ENCODE peak calls at places on chromosomes 6 and 20, in four cellular contexts. One of them, this sample, is unnamed.

GRCh38 chr6:45566882-45567281 is 189.1 kb upstream of the SUPT3H start:
- DNase-seq in adrenal gland: no peak
- DNase-seq in Panc1: no peak
- DNase-seq in brain microvascular endothelial cell: no peak
- DNase-seq in this sample: peak

GRCh38 chr6:109187399-109188114 is 92.2 kb downstream of the CEP57L1 start:
- DNase-seq in adrenal gland: peak
- DNase-seq in brain microvascular endothelial cell: no peak
- DNase-seq in Panc1: peak
- DNase-seq in this sample: no peak

GRCh38 chr20:54064939-54065338 is 5.5 kb downstream of the BCAS1 start:
- DNase-seq in brain microvascular endothelial cell: no peak
- DNase-seq in adrenal gland: no peak
- DNase-seq in Panc1: no peak
- DNase-seq in this sample: no peak

GRCh38 chr20:46152824-46153586 is 34.9 kb downstream of the CD40 start:
- DNase-seq in Panc1: no peak
- DNase-seq in adrenal gland: no peak
- DNase-seq in brain microvascular endothelial cell: no peak
- DNase-seq in this sample: no peak

GRCh38 chr6:89411269-89412070 is 603 bp downstream of the RRAGD start:
- DNase-seq in Panc1: no peak
- DNase-seq in adrenal gland: peak
- DNase-seq in brain microvascular endothelial cell: no peak
- DNase-seq in this sample: no peak

GRCh38 chr6:138160329-138161117 is 1.2 kb upstream of the ARFGEF3 start:
- DNase-seq in brain microvascular endothelial cell: no peak
- DNase-seq in Panc1: no peak
- DNase-seq in adrenal gland: no peak
- DNase-seq in this sample: no peak

GRCh38 chr6:68876792-68877493 is 241.9 kb downstream of the ADGRB3 start:
- DNase-seq in brain microvascular endothelial cell: no peak
- DNase-seq in adrenal gland: no peak
- DNase-seq in Panc1: no peak
- DNase-seq in this sample: no peak

GRCh38 chr6:89372506-89372901 is 20.0 kb upstream of the UBE2J1 start:
- DNase-seq in Panc1: no peak
- DNase-seq in brain microvascular endothelial cell: no peak
- DNase-seq in adrenal gland: no peak
- DNase-seq in this sample: no peak

GRCh38 chr20:31920275-31920855 is 31.5 kb downstream of the PDRG1 start:
- DNase-seq in Panc1: no peak
- DNase-seq in adrenal gland: no peak
- DNase-seq in brain microvascular endothelial cell: no peak
- DNase-seq in this sample: no peak

GRCh38 chr6:144413418-144413817 is 128.3 kb downstream of the UTRN start:
- DNase-seq in Panc1: peak
- DNase-seq in adrenal gland: no peak
- DNase-seq in brain microvascular endothelial cell: peak
- DNase-seq in this sample: no peak

GRCh38 chr6:66605971-66606370 is 898.9 kb upstream of the EYS start:
- DNase-seq in Panc1: no peak
- DNase-seq in brain microvascular endothelial cell: no peak
- DNase-seq in adrenal gland: no peak
- DNase-seq in this sample: no peak

GRCh38 chr6:7440476-7440875 is 50.9 kb downstream of the RIOK1 start:
- DNase-seq in Panc1: no peak
- DNase-seq in adrenal gland: no peak
- DNase-seq in brain microvascular endothelial cell: peak
- DNase-seq in this sample: no peak
- H3K4me3 ChIP-seq in Panc1: no peak
- H3K4me3 ChIP-seq in adrenal gland: no peak
- H3K4me3 ChIP-seq in brain microvascular endothelial cell: no peak
- H3K4me3 ChIP-seq in this sample: no peak

DNA sequence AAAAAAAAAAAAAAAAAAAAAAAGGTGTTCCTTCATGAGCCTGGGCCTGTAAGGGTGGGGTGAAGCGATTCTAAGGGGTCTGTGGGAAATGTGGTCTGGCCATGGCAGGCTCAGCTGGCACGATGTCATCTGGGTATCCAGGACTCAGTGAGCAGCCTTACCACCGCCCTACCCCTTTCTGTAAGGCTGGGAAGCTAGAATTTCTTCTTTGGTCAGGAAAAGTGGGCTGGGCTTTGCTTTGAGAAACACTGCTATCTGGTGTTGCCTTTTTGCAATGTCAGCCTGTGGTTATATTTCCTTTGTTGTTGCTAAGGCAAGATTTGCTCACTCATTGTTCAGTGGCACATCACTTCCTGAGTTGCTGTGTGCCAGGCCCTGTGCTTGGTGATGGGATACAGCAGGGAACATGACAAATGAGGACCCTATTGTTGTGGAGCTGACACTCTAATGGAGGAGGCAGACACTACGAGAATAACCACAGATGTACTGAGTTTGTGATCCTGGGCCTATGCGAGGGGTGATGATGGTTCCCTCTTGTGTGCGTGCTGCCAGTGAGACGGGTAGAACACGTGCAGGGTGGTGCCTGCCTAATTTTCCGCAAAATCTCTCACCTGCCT is 45.9 kb upstream of the ZNFX1 start:
- DNase-seq in Panc1: no peak
- DNase-seq in adrenal gland: peak
- DNase-seq in brain microvascular endothelial cell: peak
- DNase-seq in this sample: no peak
- TF ChIP-seq CTCF in Panc1: peak
- TF ChIP-seq CTCF in adrenal gland: no peak
- TF ChIP-seq CTCF in brain microvascular endothelial cell: peak
- TF ChIP-seq CTCF in this sample: peak

GRCh38 chr20:48823476-48823875 is 4.3 kb downstream of the PREX1 start:
- DNase-seq in brain microvascular endothelial cell: no peak
- DNase-seq in adrenal gland: no peak
- DNase-seq in Panc1: no peak
- DNase-seq in this sample: no peak

GRCh38 chr20:48826064-48826463 is 1.7 kb downstream of the PREX1 start:
- DNase-seq in adrenal gland: no peak
- DNase-seq in Panc1: no peak
- DNase-seq in brain microvascular endothelial cell: no peak
- DNase-seq in this sample: no peak

GRCh38 chr20:48823960-48824497 is 3.8 kb downstream of the PREX1 start:
- DNase-seq in Panc1: no peak
- DNase-seq in adrenal gland: no peak
- DNase-seq in brain microvascular endothelial cell: peak
- DNase-seq in this sample: no peak

GRCh38 chr20:48825551-48825885 is 2.3 kb downstream of the PREX1 start:
- DNase-seq in brain microvascular endothelial cell: no peak
- DNase-seq in adrenal gland: no peak
- DNase-seq in Panc1: no peak
- DNase-seq in this sample: no peak

GRCh38 chr20:48824830-48825550 is 2.8 kb downstream of the PREX1 start:
- DNase-seq in Panc1: no peak
- DNase-seq in brain microvascular endothelial cell: no peak
- DNase-seq in adrenal gland: no peak
- DNase-seq in this sample: no peak
- H3K4me3 ChIP-seq in Panc1: peak
- H3K4me3 ChIP-seq in brain microvascular endothelial cell: no peak
- H3K4me3 ChIP-seq in adrenal gland: no peak
- H3K4me3 ChIP-seq in this sample: no peak

GRCh38 chr20:43241057-43241702 is 51.5 kb upstream of the PTPRT start:
- DNase-seq in Panc1: no peak
- DNase-seq in adrenal gland: no peak
- DNase-seq in brain microvascular endothelial cell: no peak
- DNase-seq in this sample: no peak

GRCh38 chr20:43248341-43248740 is 58.6 kb upstream of the PTPRT start:
- DNase-seq in brain microvascular endothelial cell: no peak
- DNase-seq in Panc1: no peak
- DNase-seq in adrenal gland: no peak
- DNase-seq in this sample: no peak

GRCh38 chr20:43247361-43247760 is 57.7 kb upstream of the PTPRT start:
- DNase-seq in brain microvascular endothelial cell: no peak
- DNase-seq in adrenal gland: no peak
- DNase-seq in Panc1: no peak
- DNase-seq in this sample: no peak

GRCh38 chr20:43244647-43245046 is 54.9 kb upstream of the PTPRT start:
- DNase-seq in brain microvascular endothelial cell: no peak
- DNase-seq in Panc1: no peak
- DNase-seq in adrenal gland: no peak
- DNase-seq in this sample: no peak

DNA sequence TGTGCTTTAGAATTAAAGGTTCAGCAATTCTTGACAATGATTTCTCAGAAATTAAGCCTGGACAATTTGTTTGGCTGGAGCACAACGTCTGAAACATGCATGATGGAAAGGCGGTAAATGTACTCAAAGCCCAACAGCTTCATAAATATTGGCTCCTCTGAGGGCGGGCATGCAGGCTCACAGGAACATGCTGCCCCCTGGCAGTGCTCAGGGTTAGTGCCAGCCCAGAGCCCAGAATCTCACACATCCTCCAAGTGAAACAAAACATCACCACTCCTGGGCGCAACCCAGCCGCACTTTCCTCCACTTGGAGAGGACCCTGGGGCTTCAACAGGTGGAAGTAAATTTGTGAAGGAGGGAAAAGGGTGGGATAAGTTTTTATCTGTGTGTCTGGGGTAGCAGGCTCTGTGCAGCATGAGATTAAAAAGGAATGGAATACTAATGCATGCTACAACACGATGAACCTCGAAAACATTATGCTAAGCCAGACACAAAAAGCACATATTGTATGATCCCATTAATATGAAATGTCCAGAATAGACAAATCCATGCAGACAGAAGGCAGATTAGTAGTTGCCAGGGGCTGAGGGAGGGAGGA is 54.1 kb upstream of the PTPRT start:
- DNase-seq in adrenal gland: no peak
- DNase-seq in Panc1: no peak
- DNase-seq in brain microvascular endothelial cell: no peak
- DNase-seq in this sample: no peak
- TF ChIP-seq CTCF in adrenal gland: no peak
- TF ChIP-seq CTCF in Panc1: peak
- TF ChIP-seq CTCF in brain microvascular endothelial cell: no peak
- TF ChIP-seq CTCF in this sample: peak

GRCh38 chr20:9093203-9093962 is 24.5 kb downstream of the PLCB4 start:
- DNase-seq in Panc1: no peak
- DNase-seq in adrenal gland: no peak
- DNase-seq in brain microvascular endothelial cell: no peak
- DNase-seq in this sample: no peak
- H3K4me3 ChIP-seq in Panc1: no peak
- H3K4me3 ChIP-seq in adrenal gland: no peak
- H3K4me3 ChIP-seq in brain microvascular endothelial cell: no peak
- H3K4me3 ChIP-seq in this sample: no peak

GRCh38 chr20:57787151-57787968 is 77.5 kb upstream of the PMEPA1 start:
- DNase-seq in adrenal gland: no peak
- DNase-seq in Panc1: no peak
- DNase-seq in brain microvascular endothelial cell: no peak
- DNase-seq in this sample: no peak

GRCh38 chr20:57786304-57786942 is 76.6 kb upstream of the PMEPA1 start:
- DNase-seq in brain microvascular endothelial cell: no peak
- DNase-seq in Panc1: no peak
- DNase-seq in adrenal gland: no peak
- DNase-seq in this sample: no peak

GRCh38 chr20:57783956-57784837 is 74.4 kb upstream of the PMEPA1 start:
- DNase-seq in Panc1: no peak
- DNase-seq in brain microvascular endothelial cell: no peak
- DNase-seq in adrenal gland: no peak
- DNase-seq in this sample: no peak

GRCh38 chr20:57785061-57785460 is 75.2 kb upstream of the PMEPA1 start:
- DNase-seq in adrenal gland: no peak
- DNase-seq in Panc1: no peak
- DNase-seq in brain microvascular endothelial cell: no peak
- DNase-seq in this sample: no peak

DNA sequence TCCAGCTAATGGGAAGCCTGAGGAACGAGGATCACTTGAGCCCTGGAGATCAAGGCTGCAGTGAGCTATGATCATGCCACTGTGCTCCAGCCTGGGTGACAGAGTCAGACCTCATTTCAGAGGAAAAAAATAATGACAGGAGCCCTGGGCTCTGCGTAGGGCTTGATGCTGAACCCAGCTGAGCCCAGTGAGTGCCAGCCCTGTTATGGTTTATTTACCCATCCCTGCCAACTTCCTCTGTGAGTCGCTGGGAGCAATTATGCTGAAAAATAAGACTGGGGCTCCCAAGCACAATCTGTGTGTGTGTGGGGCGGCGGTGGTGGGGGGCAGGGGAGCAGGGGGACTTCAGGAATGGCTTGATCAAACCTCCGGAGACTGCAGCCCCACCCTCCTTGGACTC is 75.9 kb upstream of the PMEPA1 start:
- DNase-seq in brain microvascular endothelial cell: no peak
- DNase-seq in Panc1: no peak
- DNase-seq in adrenal gland: no peak
- DNase-seq in this sample: no peak
- TF ChIP-seq CTCF in brain microvascular endothelial cell: no peak
- TF ChIP-seq CTCF in Panc1: no peak
- TF ChIP-seq CTCF in adrenal gland: no peak
- TF ChIP-seq CTCF in this sample: no peak

This sample was measured in epithelial cell of proximal tubule.